ENCODE peak calls at places on chromosome 12, in five cellular contexts. H, O, C, F and Y are unnamed samples. For H4K20me1, the result is how much of the 10 kb centered on the place peaks cover.

GRCh38 chr12:2958432-2959193 is 584 bp upstream of the TEAD4 start:
- DNase-seq in H (peak), O (peak), C (peak), F (peak), Y (peak)

GRCh38 chr12:29782821-29783772 is 645 bp downstream of the TMTC1 start:
- DNase-seq in H (peak), O (peak), C (peak), F (peak), Y (peak)

GRCh38 chr12:966715-967114 is 17.2 kb upstream of the RAD52 start:
- DNase-seq in H (no peak), O (no peak), C (no peak), F (no peak), Y (no peak)

GRCh38 chr12:26113194-26113654 is 11.6 kb downstream of the BHLHE41 start:
- DNase-seq in H (peak), O (no peak), C (no peak), F (no peak), Y (no peak)

GRCh38 chr12:15601210-15601800 is 187.9 kb downstream of the EPS8 start:
- DNase-seq in H (peak), O (no peak), C (peak), F (no peak), Y (peak)

GRCh38 chr12:95218852-95219171 is 1.2 kb downstream of the VEZT start:
- DNase-seq in H (peak), O (no peak), C (no peak), F (no peak), Y (no peak)

GRCh38 chr12:30308010-30308717 is 387.5 kb downstream of the IPO8 start:
- DNase-seq in H (no peak), O (no peak), C (no peak), F (no peak), Y (peak)

GRCh38 chr12:96416033-96416790 is 16.0 kb upstream of the CDK17 start:
- DNase-seq in H (peak), O (no peak), C (peak), F (peak), Y (peak)

GRCh38 chr12:23421556-23421955 is 527.9 kb downstream of the SOX5 start:
- DNase-seq in H (no peak), O (no peak), C (no peak), F (no peak), Y (no peak)

GRCh38 chr12:72274926-72275325 is 2.8 kb downstream of the TRHDE start:
- DNase-seq in H (peak), O (no peak), C (peak), F (no peak), Y (no peak)

DNA sequence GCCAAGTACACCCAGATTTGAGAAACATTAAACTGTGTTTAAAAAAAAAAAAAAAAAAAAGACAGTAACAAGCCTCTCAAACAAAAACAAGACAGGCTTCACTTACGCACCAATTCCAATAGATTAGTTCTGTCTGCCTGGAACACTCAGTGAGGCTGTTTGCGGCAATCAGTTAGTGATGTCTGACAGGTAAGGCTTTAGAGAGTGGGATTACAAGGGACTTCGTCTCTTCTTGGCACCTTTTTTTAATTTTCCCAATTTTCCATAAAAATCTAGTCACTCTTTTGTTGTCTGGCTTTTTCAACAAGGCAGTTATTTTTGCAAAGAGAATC is 79.6 kb downstream of the NCOR2 start:
- DNase-seq in H (no peak), O (no peak), C (no peak), F (no peak), Y (no peak)
- H4K20me1 ChIP-seq in H (under half), O (under half), C (under half), F (under half), Y (half or more)

DNA sequence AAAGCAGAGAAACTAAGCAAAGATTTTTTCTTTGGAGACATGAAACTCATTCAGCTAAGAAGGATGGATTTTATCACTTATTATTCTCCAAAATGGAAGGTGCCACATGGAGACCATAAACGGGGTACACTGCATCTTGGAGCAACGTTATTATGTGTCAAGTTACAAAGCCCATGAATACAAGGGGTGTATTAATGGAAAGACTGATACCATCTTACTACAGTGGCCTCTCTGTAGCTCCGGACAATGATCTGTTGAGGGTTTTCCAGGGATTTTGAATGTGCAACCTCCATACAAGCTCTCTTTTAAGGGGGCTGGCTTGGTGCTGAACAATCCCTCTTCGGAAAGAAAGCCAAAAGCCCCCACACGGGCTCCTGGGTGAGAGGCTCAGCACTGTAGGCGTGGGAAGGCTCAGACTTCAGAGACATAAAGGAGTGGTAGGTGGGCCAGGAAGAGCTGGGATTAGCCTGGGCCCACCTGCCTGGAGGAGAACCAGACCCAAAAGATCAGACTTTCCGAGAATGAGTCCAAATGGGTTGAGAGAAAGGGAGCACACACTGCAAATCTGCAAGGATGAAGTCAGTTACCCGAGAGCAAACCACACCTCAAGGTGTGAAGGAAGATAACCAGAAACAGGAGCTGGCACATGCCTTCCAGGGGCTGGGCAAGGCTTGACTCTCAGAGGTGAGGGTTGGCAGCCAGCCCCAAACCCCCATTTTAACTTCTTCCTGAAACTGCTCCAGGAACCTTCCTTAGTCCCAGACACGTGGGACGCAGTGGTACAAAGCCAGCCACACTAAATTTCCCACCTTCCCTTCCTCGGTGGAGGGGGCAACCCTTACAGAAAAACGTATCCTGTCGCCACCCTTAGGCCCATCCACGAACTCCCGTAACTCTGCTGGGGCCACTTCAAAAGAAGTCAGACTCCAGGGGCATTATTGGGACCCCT is 1.5 kb downstream of the VPS37B start:
- DNase-seq in H (peak), O (no peak), C (no peak), F (no peak), Y (no peak)
- H3K9ac ChIP-seq in H (peak), O (no peak), C (peak), F (peak), Y (peak)

GRCh38 chr12:114215766-114216165 is 190.2 kb downstream of the TBX5 start:
- DNase-seq in H (no peak), O (no peak), C (no peak), F (no peak), Y (no peak)

GRCh38 chr12:114213055-114213561 is 192.8 kb downstream of the TBX5 start:
- DNase-seq in H (peak), O (no peak), C (no peak), F (no peak), Y (no peak)

GRCh38 chr12:114209852-114210251 is 196.1 kb downstream of the TBX5 start:
- DNase-seq in H (no peak), O (no peak), C (no peak), F (no peak), Y (no peak)
- H4K20me1 ChIP-seq in H (under half), O (under half), C (under half), F (under half), Y (under half)

GRCh38 chr12:52042706-52043385 is 8.4 kb upstream of the NR4A1 start:
- DNase-seq in H (no peak), O (no peak), C (no peak), F (no peak), Y (no peak)
- H3K9ac ChIP-seq in H (no peak), O (no peak), C (no peak), F (no peak), Y (no peak)

GRCh38 chr12:124456652-124457152 is 110.7 kb downstream of the NCOR2 start:
- DNase-seq in H (no peak), O (no peak), C (no peak), F (no peak), Y (no peak)
- H4K20me1 ChIP-seq in H (under half), O (under half), C (under half), F (under half), Y (half or more)